ENCODE peak calls at places on chromosomes 16 and 17, in four cellular contexts. One of them, this sample, is unnamed.

GRCh38 chr16:88782454-88783390 is 2.3 kb downstream of the PIEZO1 start:
- ATAC-seq in PC-3: peak
- ATAC-seq in pancreas: no peak
- ATAC-seq in heart right ventricle: no peak
- ATAC-seq in this sample: peak

GRCh38 chr16:15836074-15836473 is 20.8 kb downstream of the MYH11 start:
- ATAC-seq in heart right ventricle: no peak
- ATAC-seq in PC-3: no peak
- ATAC-seq in pancreas: no peak
- ATAC-seq in this sample: no peak

GRCh38 chr16:23288726-23289512 is 13.2 kb upstream of the SCNN1B start:
- ATAC-seq in heart right ventricle: no peak
- ATAC-seq in pancreas: no peak
- ATAC-seq in PC-3: no peak
- ATAC-seq in this sample: no peak

GRCh38 chr17:81710514-81711308 is 1.4 kb upstream of the SLC25A10 start:
- ATAC-seq in pancreas: peak
- ATAC-seq in heart right ventricle: no peak
- ATAC-seq in PC-3: peak
- ATAC-seq in this sample: no peak

GRCh38 chr16:17271687-17272086 is 199.1 kb downstream of the XYLT1 start:
- ATAC-seq in heart right ventricle: no peak
- ATAC-seq in PC-3: no peak
- ATAC-seq in pancreas: peak
- ATAC-seq in this sample: peak

GRCh38 chr17:16085066-16085699 is 85.6 kb downstream of the TTC19 start:
- ATAC-seq in pancreas: peak
- ATAC-seq in PC-3: peak
- ATAC-seq in heart right ventricle: no peak
- ATAC-seq in this sample: peak

GRCh38 chr16:54746596-54746995 is 184.1 kb upstream of the IRX5 start:
- ATAC-seq in pancreas: no peak
- ATAC-seq in PC-3: no peak
- ATAC-seq in heart right ventricle: no peak
- ATAC-seq in this sample: no peak

GRCh38 chr16:73058616-73059409 is 10.9 kb upstream of the ZFHX3 start:
- ATAC-seq in heart right ventricle: peak
- ATAC-seq in pancreas: peak
- ATAC-seq in PC-3: no peak
- ATAC-seq in this sample: peak

GRCh38 chr16:4685292-4685691 is 8.1 kb upstream of the NUDT16L1 start:
- ATAC-seq in heart right ventricle: no peak
- ATAC-seq in PC-3: no peak
- ATAC-seq in pancreas: no peak
- ATAC-seq in this sample: no peak

GRCh38 chr16:1308036-1308976 is 1.1 kb upstream of the UBE2I start:
- ATAC-seq in PC-3: peak
- ATAC-seq in pancreas: peak
- ATAC-seq in heart right ventricle: no peak
- ATAC-seq in this sample: peak

GRCh38 chr17:82384730-82385429 is 13.3 kb downstream of the UTS2R start:
- ATAC-seq in pancreas: peak
- ATAC-seq in PC-3: peak
- ATAC-seq in heart right ventricle: peak
- ATAC-seq in this sample: peak

GRCh38 chr16:69005641-69006355 is 99.7 kb upstream of the HAS3 start:
- ATAC-seq in heart right ventricle: no peak
- ATAC-seq in pancreas: no peak
- ATAC-seq in PC-3: no peak
- ATAC-seq in this sample: no peak

GRCh38 chr17:4329838-4330237 is 36.6 kb downstream of the UBE2G1 start:
- ATAC-seq in heart right ventricle: no peak
- ATAC-seq in PC-3: peak
- ATAC-seq in pancreas: peak
- ATAC-seq in this sample: peak

GRCh38 chr17:17840751-17841591 is 4.2 kb upstream of the SREBF1 start:
- ATAC-seq in heart right ventricle: peak
- ATAC-seq in PC-3: no peak
- ATAC-seq in pancreas: peak
- ATAC-seq in this sample: peak

GRCh38 chr17:19748807-19749193 is 702 bp upstream of the ALDH3A1 start:
- ATAC-seq in heart right ventricle: no peak
- ATAC-seq in PC-3: no peak
- ATAC-seq in pancreas: no peak
- ATAC-seq in this sample: no peak

GRCh38 chr16:4646773-4647660 is 22.4 kb downstream of the MGRN1 start:
- ATAC-seq in PC-3: no peak
- ATAC-seq in heart right ventricle: no peak
- ATAC-seq in pancreas: no peak
- ATAC-seq in this sample: no peak

GRCh38 chr17:76658387-76658705 is 14.8 kb upstream of the ST6GALNAC1 start:
- ATAC-seq in heart right ventricle: no peak
- ATAC-seq in pancreas: no peak
- ATAC-seq in PC-3: no peak
- ATAC-seq in this sample: no peak

GRCh38 chr17:31524926-31525800 is 133.7 kb downstream of the RAB11FIP4 start:
- ATAC-seq in PC-3: peak
- ATAC-seq in pancreas: peak
- ATAC-seq in heart right ventricle: peak
- ATAC-seq in this sample: peak

GRCh38 chr17:28540231-28540630 is 12.2 kb downstream of the UNC119 start:
- ATAC-seq in heart right ventricle: no peak
- ATAC-seq in PC-3: no peak
- ATAC-seq in pancreas: no peak
- ATAC-seq in this sample: no peak

GRCh38 chr17:6868579-6868978 is 37.0 kb upstream of the TEKT1 start:
- ATAC-seq in PC-3: peak
- ATAC-seq in pancreas: no peak
- ATAC-seq in heart right ventricle: no peak
- ATAC-seq in this sample: no peak

GRCh38 chr17:42559076-42559475 is 2.9 kb upstream of the COASY start:
- ATAC-seq in pancreas: no peak
- ATAC-seq in PC-3: no peak
- ATAC-seq in heart right ventricle: no peak
- ATAC-seq in this sample: no peak

GRCh38 chr16:58345574-58346354 is 46.5 kb upstream of the GINS3 start:
- ATAC-seq in heart right ventricle: no peak
- ATAC-seq in PC-3: no peak
- ATAC-seq in pancreas: no peak
- ATAC-seq in this sample: peak

GRCh38 chr16:30005341-30006094 is 5.3 kb downstream of the DOC2A start:
- ATAC-seq in heart right ventricle: peak
- ATAC-seq in PC-3: peak
- ATAC-seq in pancreas: peak
- ATAC-seq in this sample: peak

GRCh38 chr17:12231027-12231682 is 210.5 kb downstream of the MAP2K4 start:
- ATAC-seq in heart right ventricle: no peak
- ATAC-seq in PC-3: no peak
- ATAC-seq in pancreas: no peak
- ATAC-seq in this sample: no peak

GRCh38 chr16:56616608-56617211 is 8.3 kb downstream of the MT2A start:
- ATAC-seq in pancreas: peak
- ATAC-seq in PC-3: no peak
- ATAC-seq in heart right ventricle: peak
- ATAC-seq in this sample: no peak

GRCh38 chr17:17766351-17767095 is 70.3 kb downstream of the SREBF1 start:
- ATAC-seq in PC-3: no peak
- ATAC-seq in pancreas: peak
- ATAC-seq in heart right ventricle: no peak
- ATAC-seq in this sample: no peak

GRCh38 chr17:18932360-18933055 is 19.5 kb upstream of the SLC5A10 start:
- ATAC-seq in pancreas: no peak
- ATAC-seq in PC-3: no peak
- ATAC-seq in heart right ventricle: no peak
- ATAC-seq in this sample: no peak

GRCh38 chr17:1573932-1574696 is 11.5 kb upstream of the PITPNA start:
- ATAC-seq in pancreas: peak
- ATAC-seq in heart right ventricle: peak
- ATAC-seq in PC-3: peak
- ATAC-seq in this sample: peak

GRCh38 chr16:58040496-58040846 is 14.9 kb downstream of the MMP15 start:
- ATAC-seq in pancreas: no peak
- ATAC-seq in PC-3: no peak
- ATAC-seq in heart right ventricle: no peak
- ATAC-seq in this sample: no peak

GRCh38 chr16:58046936-58047335 is 21.4 kb downstream of the MMP15 start:
- ATAC-seq in PC-3: no peak
- ATAC-seq in heart right ventricle: no peak
- ATAC-seq in pancreas: no peak
- ATAC-seq in this sample: no peak

This sample was measured in SK-N-SH treated with all-trans-retinoic acid at 6 μM for 48 hours.